ENCODE peak calls at places on chromosomes 4 and X, in seven cellular contexts. O is neural crest cell, F is breast epithelium, R is endothelial cell, G is uterus, Q is HCT116, J is A673. D is an unnamed sample.

GRCh38 chr4:145891958-145892357 is 46.7 kb downstream of the ZNF827 start:
- DNase-seq in O (no peak), F (no peak), R (peak), G (no peak), Q (no peak), J (no peak), D (no peak)

GRCh38 chrX:152632445-152633097 is 5.1 kb upstream of the GABRQ start:
- DNase-seq in O (peak), F (no peak), R (peak), G (peak), Q (peak), J (peak), D (no peak)

GRCh38 chr4:72984351-72984750 is 85.2 kb downstream of the COX18 start:
- DNase-seq in O (no peak), F (no peak), R (no peak), G (no peak), Q (no peak), J (no peak), D (no peak)

GRCh38 chr4:23969635-23970034 is 79.8 kb upstream of the PPARGC1A start:
- DNase-seq in O (no peak), F (no peak), R (no peak), G (no peak), Q (no peak), J (no peak), D (no peak)

GRCh38 chr4:1082215-1083182 is 30.9 kb downstream of the RNF212 start:
- DNase-seq in O (no peak), F (peak), R (no peak), G (no peak), Q (no peak), J (peak), D (no peak)

GRCh38 chr4:88610771-88611170 is 18.5 kb downstream of the HERC3 start:
- DNase-seq in O (no peak), F (no peak), R (no peak), G (peak), Q (no peak), J (no peak), D (no peak)

GRCh38 chr4:80362578-80363181 is 27.1 kb downstream of the CFAP299 start:
- DNase-seq in O (peak), F (no peak), R (peak), G (no peak), Q (peak), J (peak), D (peak)

GRCh38 chrX:102858826-102859627 is 78.0 kb upstream of the RAB40AL start:
- DNase-seq in O (no peak), F (no peak), R (no peak), G (no peak), Q (no peak), J (peak), D (no peak)

GRCh38 chr4:15749001-15749400 is 29.1 kb upstream of the CD38 start:
- DNase-seq in O (no peak), F (no peak), R (no peak), G (no peak), Q (no peak), J (no peak), D (no peak)

GRCh38 chr4:6087669-6088068 is 69.4 kb upstream of the C4orf50 start:
- DNase-seq in O (peak), F (no peak), R (peak), G (no peak), Q (peak), J (peak), D (no peak)

GRCh38 chrX:70423937-70424336 is 823 bp downstream of the GDPD2 start:
- DNase-seq in O (no peak), F (no peak), R (no peak), G (no peak), Q (no peak), J (no peak), D (no peak)

GRCh38 chr4:147590249-147590920 is 26.8 kb upstream of the TMEM184C start:
- DNase-seq in O (peak), F (no peak), R (peak), G (peak), Q (peak), J (peak), D (peak)

GRCh38 chr4:177235026-177235425 is 74.6 kb upstream of the NEIL3 start:
- DNase-seq in O (no peak), F (no peak), R (no peak), G (no peak), Q (no peak), J (no peak), D (no peak)

GRCh38 chr4:173536808-173537429 is 6.9 kb upstream of the HAND2 start:
- DNase-seq in O (peak), F (no peak), R (peak), G (peak), Q (peak), J (no peak), D (peak)

GRCh38 chr4:15910150-15910945 is 28.2 kb downstream of the FGFBP1 start:
- DNase-seq in O (no peak), F (no peak), R (no peak), G (no peak), Q (no peak), J (no peak), D (no peak)

GRCh38 chr4:113278324-113278934 is 229.0 kb downstream of the ANK2 start:
- DNase-seq in O (peak), F (no peak), R (peak), G (peak), Q (peak), J (peak), D (peak)

GRCh38 chr4:10074767-10075105 is 41.9 kb downstream of the WDR1 start:
- DNase-seq in O (no peak), F (peak), R (no peak), G (no peak), Q (no peak), J (peak), D (no peak)

GRCh38 chr4:140567722-140568121 is 1.0 kb downstream of the UCP1 start:
- DNase-seq in O (peak), F (no peak), R (peak), G (no peak), Q (no peak), J (peak), D (no peak)

GRCh38 chrX:9476810-9477575 is 12.1 kb downstream of the TBL1X start:
- DNase-seq in O (no peak), F (no peak), R (no peak), G (no peak), Q (no peak), J (no peak), D (no peak)

GRCh38 chr4:159235779-159236368 is 133.0 kb downstream of the RAPGEF2 start:
- DNase-seq in O (no peak), F (no peak), R (no peak), G (no peak), Q (no peak), J (peak), D (no peak)

GRCh38 chr4:183257808-183258207 is 62.3 kb downstream of the CLDN22 start:
- DNase-seq in O (no peak), F (no peak), R (no peak), G (no peak), Q (no peak), J (no peak), D (no peak)

GRCh38 chrX:143683486-143683885 is 37.1 kb downstream of the SPANXN2 start:
- DNase-seq in O (no peak), F (no peak), R (no peak), G (no peak), Q (no peak), J (no peak), D (no peak)

GRCh38 chr4:37968747-37969146 is 8.5 kb downstream of the PTTG2 start:
- DNase-seq in O (no peak), F (no peak), R (no peak), G (no peak), Q (no peak), J (no peak), D (no peak)

GRCh38 chr4:128524311-128524710 is 236.7 kb upstream of the PGRMC2 start:
- DNase-seq in O (no peak), F (no peak), R (no peak), G (peak), Q (peak), J (no peak), D (no peak)

GRCh38 chr4:61507091-61507490 is 307.0 kb downstream of the ADGRL3 start:
- DNase-seq in O (no peak), F (no peak), R (no peak), G (no peak), Q (no peak), J (no peak), D (no peak)

GRCh38 chr4:41009411-41009810 is 204.9 kb downstream of the APBB2 start:
- DNase-seq in O (no peak), F (no peak), R (no peak), G (no peak), Q (no peak), J (no peak), D (no peak)

GRCh38 chrX:10017866-10018265 is 50.7 kb downstream of the CLDN34 start:
- DNase-seq in O (no peak), F (no peak), R (no peak), G (no peak), Q (peak), J (peak), D (no peak)

GRCh38 chr4:155888171-155888570 is 15.3 kb upstream of the TDO2 start:
- DNase-seq in O (no peak), F (no peak), R (no peak), G (no peak), Q (no peak), J (no peak), D (no peak)

GRCh38 chr4:14918336-14918735 is 83.9 kb upstream of the CPEB2 start:
- DNase-seq in O (no peak), F (no peak), R (no peak), G (no peak), Q (no peak), J (no peak), D (no peak)

GRCh38 chr4:110486226-110486625 is 10.3 kb downstream of the ENPEP start:
- DNase-seq in O (no peak), F (no peak), R (no peak), G (no peak), Q (no peak), J (no peak), D (no peak)

GRCh38 chr4:148651991-148652390 is 209.8 kb upstream of the NR3C2 start:
- DNase-seq in O (no peak), F (no peak), R (no peak), G (no peak), Q (no peak), J (no peak), D (no peak)

GRCh38 chr4:108762559-108763225 is at the start of gene ETNPPL:
- DNase-seq in O (peak), F (no peak), R (peak), G (no peak), Q (no peak), J (peak), D (peak)

GRCh38 chr4:242121-242848 is 63.0 kb downstream of the ZNF732 start:
- DNase-seq in O (no peak), F (peak), R (peak), G (peak), Q (no peak), J (peak), D (no peak)

GRCh38 chrX:53445977-53446376 is 11.8 kb upstream of the HSD17B10 start:
- DNase-seq in O (peak), F (no peak), R (peak), G (no peak), Q (no peak), J (peak), D (no peak)
- TF ChIP-seq CTCF in O (peak), F (no peak), R (peak), G (no peak), Q (peak), J (peak), D (no peak)

GRCh38 chr4:123746981-123747380 is 350.4 kb downstream of the SPRY1 start:
- DNase-seq in O (no peak), F (no peak), R (no peak), G (no peak), Q (no peak), J (no peak), D (no peak)
- TF ChIP-seq CTCF in O (no peak), F (no peak), R (no peak), G (no peak), Q (no peak), J (no peak), D (no peak)

GRCh38 chr4:2354127-2354526 is 64.3 kb downstream of the ZFYVE28 start:
- DNase-seq in O (no peak), F (peak), R (no peak), G (no peak), Q (no peak), J (peak), D (no peak)
- TF ChIP-seq CTCF in O (peak), F (no peak), R (no peak), G (no peak), Q (peak), J (peak), D (no peak)

GRCh38 chrX:137052641-137053235 is 18.9 kb upstream of the GPR101 start:
- DNase-seq in O (no peak), F (no peak), R (peak), G (no peak), Q (no peak), J (no peak), D (no peak)
- TF ChIP-seq CTCF in O (peak), F (no peak), R (peak), G (no peak), Q (no peak), J (no peak), D (no peak)

GRCh38 chr4:2619459-2619858 is 83.0 kb downstream of the FAM193A start:
- DNase-seq in O (no peak), F (no peak), R (no peak), G (no peak), Q (no peak), J (no peak), D (no peak)
- TF ChIP-seq CTCF in O (no peak), F (no peak), R (no peak), G (no peak), Q (no peak), J (no peak), D (no peak)

DNA sequence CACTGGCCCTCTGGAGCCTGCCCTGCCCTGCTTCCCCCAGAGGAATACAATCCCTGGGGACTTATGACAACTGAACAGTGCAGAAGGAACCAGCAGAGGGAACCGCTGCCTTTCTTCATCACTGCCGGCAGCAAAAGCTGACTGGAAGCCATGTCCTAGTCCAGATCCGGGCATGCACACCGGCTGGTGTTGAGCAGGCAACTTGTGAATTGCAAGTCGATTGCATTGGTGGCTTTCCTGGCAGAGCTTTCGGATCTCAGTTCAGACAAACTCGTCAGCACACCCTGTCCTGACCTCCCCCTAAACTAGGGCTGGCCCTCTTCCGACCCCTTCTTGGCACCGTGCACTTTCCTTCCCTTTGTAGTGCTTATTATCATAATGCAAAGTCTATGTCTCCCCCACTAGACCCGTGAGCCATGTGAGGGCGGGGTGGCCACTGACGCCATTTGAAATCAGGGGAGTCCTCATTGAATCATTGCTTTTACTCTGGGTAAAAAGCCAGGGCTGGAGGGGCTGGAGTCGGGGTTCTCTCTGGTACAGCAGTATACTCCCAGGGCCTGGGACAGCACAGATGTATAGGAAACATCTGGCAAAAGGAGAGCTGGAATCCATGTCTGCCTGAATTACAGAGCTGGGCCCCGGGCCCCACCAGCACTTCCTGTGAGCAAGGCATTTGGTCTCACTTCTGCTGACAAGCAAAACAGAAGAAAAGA is 1.8 kb downstream of the ARHGAP4 start:
- DNase-seq in O (no peak), F (no peak), R (no peak), G (no peak), Q (no peak), J (peak), D (no peak)
- TF ChIP-seq CTCF in O (peak), F (no peak), R (no peak), G (no peak), Q (peak), J (peak), D (no peak)

GRCh38 chrX:34332336-34332735 is 200.2 kb upstream of the FAM47A start:
- DNase-seq in O (no peak), F (no peak), R (no peak), G (no peak), Q (no peak), J (peak), D (no peak)
- TF ChIP-seq CTCF in O (peak), F (no peak), R (no peak), G (no peak), Q (no peak), J (peak), D (no peak)